ENCODE peak calls at places on chromosomes 6 and 20, in six cellular contexts. Y is HEK293T, H is SW 1271, T is ecto neural progenitor cell, K is NT2/D1, F is heart left ventricle. O is an unnamed sample.

GRCh38 chr20:45359406-45360148 is 3.4 kb upstream of the SYS1 start:
- DNase-seq in Y (no peak), H (no peak), T (no peak), K (no peak), F (no peak), O (no peak)

GRCh38 chr6:151087861-151088598 is 151.7 kb upstream of the AKAP12 start:
- DNase-seq in Y (no peak), H (no peak), T (no peak), K (no peak), F (peak), O (no peak)

GRCh38 chr6:162251257-162251656 is 476.3 kb downstream of the PRKN start:
- DNase-seq in Y (peak), H (no peak), T (no peak), K (no peak), F (no peak), O (no peak)

GRCh38 chr6:70456725-70457124 is 43.4 kb downstream of the FAM135A start:
- DNase-seq in Y (no peak), H (no peak), T (no peak), K (no peak), F (no peak), O (no peak)

GRCh38 chr20:57793421-57793820 is 83.6 kb upstream of the PMEPA1 start:
- DNase-seq in Y (no peak), H (no peak), T (no peak), K (no peak), F (no peak), O (no peak)

GRCh38 chr6:96760153-96760687 is 77.1 kb downstream of the GPR63 start:
- DNase-seq in Y (peak), H (peak), T (no peak), K (no peak), F (no peak), O (no peak)

GRCh38 chr6:53496797-53497196 is 48.1 kb downstream of the GCLC start:
- DNase-seq in Y (no peak), H (peak), T (no peak), K (no peak), F (no peak), O (no peak)

GRCh38 chr20:57860576-57860975 is 150.8 kb upstream of the PMEPA1 start:
- DNase-seq in Y (no peak), H (no peak), T (peak), K (no peak), F (no peak), O (peak)

GRCh38 chr6:169702640-169703246 is 817 bp downstream of the C6orf120 start:
- DNase-seq in Y (peak), H (peak), T (no peak), K (no peak), F (no peak), O (no peak)

GRCh38 chr20:661474-662288 is 8.7 kb upstream of the SRXN1 start:
- DNase-seq in Y (no peak), H (no peak), T (no peak), K (no peak), F (no peak), O (peak)

GRCh38 chr20:61978491-61978890 is 87.2 kb downstream of the TAF4 start:
- DNase-seq in Y (no peak), H (no peak), T (no peak), K (no peak), F (no peak), O (no peak)

GRCh38 chr6:29763491-29764289 is 40.5 kb downstream of the HLA-F start:
- DNase-seq in Y (no peak), H (no peak), T (peak), K (no peak), F (no peak), O (no peak)

GRCh38 chr6:56661298-56661697 is 18.6 kb upstream of the DST start:
- DNase-seq in Y (no peak), H (no peak), T (no peak), K (peak), F (no peak), O (no peak)

GRCh38 chr6:142478117-142478516 is 176.3 kb downstream of the ADGRG6 start:
- DNase-seq in Y (no peak), H (peak), T (no peak), K (peak), F (no peak), O (no peak)

GRCh38 chr6:32254761-32255211 is 30.9 kb upstream of the NOTCH4 start:
- DNase-seq in Y (no peak), H (no peak), T (no peak), K (no peak), F (no peak), O (no peak)

GRCh38 chr6:109167557-109167956 is 72.2 kb downstream of the CEP57L1 start:
- DNase-seq in Y (no peak), H (no peak), T (no peak), K (no peak), F (no peak), O (no peak)

GRCh38 chr6:89133981-89134380 is 11.9 kb upstream of the PM20D2 start:
- DNase-seq in Y (no peak), H (no peak), T (no peak), K (peak), F (no peak), O (no peak)

GRCh38 chr20:33162313-33162712 is 5.6 kb upstream of the BPIFA2 start:
- DNase-seq in Y (no peak), H (no peak), T (peak), K (no peak), F (no peak), O (no peak)

GRCh38 chr6:14059791-14060436 is 57.7 kb upstream of the CD83 start:
- DNase-seq in Y (no peak), H (no peak), T (peak), K (no peak), F (peak), O (no peak)

GRCh38 chr6:102064142-102064541 is 670.6 kb downstream of the GRIK2 start:
- DNase-seq in Y (no peak), H (no peak), T (no peak), K (no peak), F (no peak), O (no peak)

GRCh38 chr6:122610690-122611455 is 668 bp downstream of the PKIB start:
- DNase-seq in Y (peak), H (peak), T (peak), K (no peak), F (no peak), O (peak)

GRCh38 chr20:43752561-43753301 is 25.9 kb upstream of the GTSF1L start:
- DNase-seq in Y (no peak), H (peak), T (no peak), K (no peak), F (peak), O (no peak)

GRCh38 chr20:23116301-23117089 is 30.4 kb upstream of the CD93 start:
- DNase-seq in Y (no peak), H (no peak), T (no peak), K (no peak), F (no peak), O (no peak)

GRCh38 chr6:18820725-18821124 is 433.6 kb downstream of the RNF144B start:
- DNase-seq in Y (no peak), H (no peak), T (no peak), K (no peak), F (no peak), O (peak)

GRCh38 chr20:34084227-34084923 is 27.7 kb downstream of the EIF2S2 start:
- DNase-seq in Y (no peak), H (no peak), T (no peak), K (no peak), F (no peak), O (no peak)

GRCh38 chr6:7545509-7546369 is 4.3 kb downstream of the DSP start:
- DNase-seq in Y (no peak), H (no peak), T (no peak), K (no peak), F (no peak), O (no peak)

GRCh38 chr6:101607286-101607685 is 213.8 kb downstream of the GRIK2 start:
- DNase-seq in Y (no peak), H (no peak), T (no peak), K (no peak), F (no peak), O (no peak)

GRCh38 chr6:41093729-41094128 is 21.0 kb downstream of the NFYA start:
- DNase-seq in Y (no peak), H (no peak), T (no peak), K (no peak), F (no peak), O (no peak)

GRCh38 chr6:12137480-12137879 is 125.4 kb downstream of the HIVEP1 start:
- DNase-seq in Y (no peak), H (no peak), T (no peak), K (no peak), F (peak), O (no peak)

GRCh38 chr20:50296450-50297375 is 106.1 kb downstream of the CEBPB start:
- DNase-seq in Y (no peak), H (no peak), T (no peak), K (no peak), F (no peak), O (no peak)

GRCh38 chr20:63232235-63233060 is 3.3 kb upstream of the BIRC7 start:
- DNase-seq in Y (no peak), H (peak), T (no peak), K (no peak), F (no peak), O (no peak)

GRCh38 chr6:75171581-75172360 is 34.1 kb downstream of the COL12A1 start:
- DNase-seq in Y (no peak), H (no peak), T (no peak), K (no peak), F (no peak), O (no peak)

GRCh38 chr20:13455713-13456112 is 183.0 kb downstream of the TASP1 start:
- DNase-seq in Y (no peak), H (no peak), T (no peak), K (no peak), F (no peak), O (no peak)

GRCh38 chr6:53032853-53033252 is 32.4 kb upstream of the FBXO9 start:
- DNase-seq in Y (no peak), H (no peak), T (no peak), K (no peak), F (no peak), O (no peak)

GRCh38 chr20:12482661-12483060 is 526.1 kb upstream of the SPTLC3 start:
- DNase-seq in Y (no peak), H (no peak), T (no peak), K (no peak), F (no peak), O (no peak)

GRCh38 chr6:167537816-167538215 is 212.9 kb downstream of the TTLL2 start:
- DNase-seq in Y (no peak), H (no peak), T (no peak), K (no peak), F (no peak), O (no peak)

GRCh38 chr6:53165333-53165732 is 16.7 kb upstream of the GCM1 start:
- DNase-seq in Y (no peak), H (no peak), T (no peak), K (no peak), F (no peak), O (no peak)

GRCh38 chr20:53899351-53900167 is 170.8 kb downstream of the BCAS1 start:
- DNase-seq in Y (no peak), H (peak), T (no peak), K (no peak), F (no peak), O (no peak)

GRCh38 chr6:137764464-137764863 is 102.6 kb upstream of the TNFAIP3 start:
- DNase-seq in Y (no peak), H (no peak), T (no peak), K (no peak), F (no peak), O (no peak)

O was measured in H1.